ENCODE peak calls at places on chromosomes 6 and 20, in five cellular contexts. P is tibial nerve, X is HTR-8/SVneo, J is astrocyte of the spinal cord, U is NCI-H1417. B is an unnamed sample.

GRCh38 chr6:33664506-33665057 is 43.5 kb downstream of the ITPR3 start:
- DNase-seq in P (no peak), X (no peak), J (no peak), U (no peak), B (no peak)

GRCh38 chr6:113858067-113858604 is 991 bp downstream of the MARCKS start:
- DNase-seq in P (peak), X (peak), J (peak), U (peak), B (peak)

GRCh38 chr20:58225490-58226200 is 2.8 kb downstream of the ANKRD60 start:
- DNase-seq in P (no peak), X (no peak), J (no peak), U (no peak), B (peak)

GRCh38 chr6:166277892-166278578 is 30.2 kb downstream of the PRR18 start:
- DNase-seq in P (no peak), X (no peak), J (no peak), U (no peak), B (no peak)

GRCh38 chr6:165574220-165574619 is 88.8 kb downstream of the PDE10A start:
- DNase-seq in P (no peak), X (no peak), J (no peak), U (no peak), B (no peak)

GRCh38 chr6:2739335-2739734 is 11.4 kb downstream of the MYLK4 start:
- DNase-seq in P (no peak), X (no peak), J (peak), U (no peak), B (no peak)

GRCh38 chr20:33561981-33562601 is 72.2 kb downstream of the CBFA2T2 start:
- DNase-seq in P (peak), X (peak), J (peak), U (peak), B (peak)

GRCh38 chr6:52089758-52090348 is 2.4 kb upstream of the PKHD1 start:
- DNase-seq in P (no peak), X (no peak), J (no peak), U (no peak), B (no peak)

GRCh38 chr6:134466751-134467525 is 149.0 kb upstream of the SGK1 start:
- DNase-seq in P (no peak), X (no peak), J (no peak), U (no peak), B (no peak)

GRCh38 chr20:35611482-35611881 is 4.1 kb upstream of the SPAG4 start:
- DNase-seq in P (no peak), X (no peak), J (no peak), U (no peak), B (no peak)

GRCh38 chr6:52399511-52400315 is 20.4 kb upstream of the EFHC1 start:
- DNase-seq in P (no peak), X (peak), J (peak), U (peak), B (no peak)

GRCh38 chr6:28969129-28969528 is 36.0 kb downstream of the ZNF311 start:
- DNase-seq in P (no peak), X (no peak), J (no peak), U (no peak), B (no peak)

GRCh38 chr6:11921017-11921438 is 91.1 kb upstream of the HIVEP1 start:
- DNase-seq in P (no peak), X (peak), J (peak), U (no peak), B (peak)

GRCh38 chr6:158926429-158926828 is 73.6 kb downstream of the RSPH3 start:
- DNase-seq in P (no peak), X (peak), J (peak), U (no peak), B (no peak)

GRCh38 chr20:46135856-46136633 is 17.9 kb downstream of the CD40 start:
- DNase-seq in P (no peak), X (no peak), J (no peak), U (peak), B (no peak)

GRCh38 chr6:111503194-111503593 is 20.2 kb upstream of the REV3L start:
- DNase-seq in P (no peak), X (peak), J (peak), U (no peak), B (no peak)

GRCh38 chr6:121260651-121261102 is 73.6 kb downstream of the TBC1D32 start:
- DNase-seq in P (no peak), X (no peak), J (peak), U (no peak), B (no peak)

GRCh38 chr20:21246143-21246542 is 57.0 kb upstream of the XRN2 start:
- DNase-seq in P (no peak), X (no peak), J (no peak), U (no peak), B (no peak)

GRCh38 chr20:58402305-58402704 is 13.3 kb downstream of the VAPB start:
- DNase-seq in P (no peak), X (no peak), J (no peak), U (no peak), B (no peak)

GRCh38 chr20:59047938-59048680 is 5.5 kb upstream of the PRELID3B start:
- DNase-seq in P (no peak), X (no peak), J (peak), U (no peak), B (no peak)

GRCh38 chr6:145898376-145898775 is 65.8 kb downstream of the SHPRH start:
- DNase-seq in P (no peak), X (no peak), J (no peak), U (no peak), B (no peak)

GRCh38 chr6:34145161-34146020 is 496 bp downstream of the GRM4 start:
- DNase-seq in P (no peak), X (peak), J (peak), U (peak), B (no peak)

GRCh38 chr20:31717478-31717946 is 5.2 kb downstream of the BCL2L1 start:
- DNase-seq in P (no peak), X (no peak), J (no peak), U (no peak), B (no peak)

GRCh38 chr20:21182832-21183563 is 57.1 kb downstream of the KIZ start:
- DNase-seq in P (no peak), X (peak), J (peak), U (no peak), B (no peak)

GRCh38 chr20:50187403-50188051 is 3.1 kb upstream of the CEBPB start:
- DNase-seq in P (no peak), X (no peak), J (peak), U (no peak), B (no peak)

GRCh38 chr20:13819885-13820645 is 35.2 kb downstream of the NDUFAF5 start:
- DNase-seq in P (no peak), X (peak), J (peak), U (peak), B (no peak)